ENCODE peak calls at places on chromosomes 6 and 20, in five cellular contexts. N is NAMALWA, O is GM04504, A is T-helper 9 cell, Z is NCI-H1417. V is an unnamed sample.
A peak's percentile ranks its signal among the peaks of the same experiment; 100 is the strongest.

GRCh38 chr6:41578714-41579610 is 32.8 kb downstream of the FOXP4 start:
- DNase-seq in O (no peak), Z (no peak), N (no peak), A (no peak), V (no peak)

GRCh38 chr6:31332637-31333602 is 24.1 kb downstream of the HLA-B start:
- DNase-seq in Z (no peak), A (no peak), N (peak; percentile 41), O (no peak), V (no peak)

GRCh38 chr6:151111670-151112069 is 128.1 kb upstream of the AKAP12 start:
- DNase-seq in N (no peak), O (no peak), Z (no peak), A (no peak), V (no peak)

GRCh38 chr20:2816030-2816582 is at the start of gene TMEM239:
- DNase-seq in Z (no peak), A (no peak), O (no peak), N (no peak), V (no peak)

GRCh38 chr6:132412656-132413500 is 11.6 kb upstream of the MOXD1 start:
- DNase-seq in Z (no peak), N (no peak), A (no peak), O (no peak), V (no peak)

GRCh38 chr6:87407531-87407895 is 259 bp upstream of the CFAP206 start:
- DNase-seq in A (peak; percentile 2), Z (no peak), O (peak; percentile 2), N (no peak), V (no peak)

GRCh38 chr6:135739288-135739687 is 112.2 kb upstream of the PDE7B start:
- DNase-seq in Z (no peak), A (no peak), N (no peak), O (peak; percentile 7), V (peak; percentile 55)

GRCh38 chr6:1634081-1634480 is 24.4 kb downstream of the FOXC1 start:
- DNase-seq in Z (no peak), O (no peak), N (no peak), A (no peak), V (no peak)

GRCh38 chr6:136791296-136792065 is 796 bp downstream of the MAP3K5 start:
- DNase-seq in N (peak; percentile 86), O (no peak), Z (peak; percentile 20), A (peak; percentile 37), V (no peak)

GRCh38 chr6:36615018-36615761 is 21.0 kb downstream of the SRSF3 start:
- DNase-seq in A (peak; percentile 30), O (no peak), N (peak; percentile 84), Z (peak; percentile 37), V (no peak)

GRCh38 chr20:46362931-46363872 is 43.2 kb downstream of the ELMO2 start:
- DNase-seq in A (no peak), N (no peak), Z (no peak), O (no peak), V (no peak)

GRCh38 chr20:1509237-1509636 is 18.0 kb upstream of the SIRPB2 start:
- DNase-seq in N (peak; percentile 70), A (no peak), Z (no peak), O (no peak), V (no peak)

GRCh38 chr6:110781522-110782200 is 33.6 kb downstream of the CDK19 start:
- DNase-seq in O (no peak), A (no peak), Z (no peak), N (no peak), V (no peak)

GRCh38 chr6:127737768-127738167 is 160.8 kb downstream of the C6orf58 start:
- DNase-seq in N (no peak), A (no peak), O (no peak), Z (no peak), V (no peak)

V was measured in AG09309.